ENCODE peak calls at places on chromosomes 6 and 20, in five cellular contexts. U, K, I, Y and M are unnamed samples.

GRCh38 chr20:46027245-46027853 is 1.7 kb upstream of the SLC12A5 start:
- ATAC-seq in U (no peak), Y (no peak), I (no peak), K (no peak), M (no peak)

GRCh38 chr6:11309947-11310665 is 77.6 kb upstream of the NEDD9 start:
- ATAC-seq in U (no peak), K (no peak), Y (no peak), I (no peak), M (no peak)

GRCh38 chr6:33036512-33036911 is 27.1 kb upstream of the HLA-DOA start:
- ATAC-seq in U (no peak), K (no peak), I (no peak), Y (no peak), M (no peak)

GRCh38 chr20:23061713-23062561 is 12.5 kb upstream of the THBD start:
- ATAC-seq in K (no peak), Y (no peak), U (no peak), I (no peak), M (no peak)

GRCh38 chr6:166105341-166106075 is 62.1 kb downstream of the TBXT start:
- ATAC-seq in K (peak), U (no peak), Y (peak), I (peak), M (no peak)

GRCh38 chr6:71134929-71135642 is 153.5 kb upstream of the OGFRL1 start:
- ATAC-seq in I (no peak), U (no peak), Y (peak), K (no peak), M (no peak)

GRCh38 chr6:107561325-107561724 is 71.4 kb downstream of the SOBP start:
- ATAC-seq in K (no peak), Y (no peak), I (no peak), U (no peak), M (no peak)

GRCh38 chr20:47202765-47203667 is 153.5 kb downstream of the ZMYND8 start:
- ATAC-seq in K (no peak), Y (no peak), U (no peak), I (no peak), M (no peak)

GRCh38 chr20:50930139-50931047 is 844 bp downstream of the ADNP start:
- ATAC-seq in I (peak), U (no peak), K (peak), Y (peak), M (peak)

GRCh38 chr6:120186080-120186479 is 836.5 kb upstream of the MAN1A1 start:
- ATAC-seq in Y (no peak), K (no peak), I (no peak), U (no peak), M (no peak)

GRCh38 chr6:508614-509013 is 117.1 kb downstream of the IRF4 start:
- ATAC-seq in Y (no peak), U (no peak), K (no peak), I (no peak), M (no peak)

GRCh38 chr6:32194825-32195651 is 2.6 kb upstream of the GPSM3 start:
- ATAC-seq in I (no peak), Y (peak), U (no peak), K (no peak), M (no peak)

GRCh38 chr6:163929538-163929937 is 515.0 kb downstream of the QKI start:
- ATAC-seq in I (no peak), Y (no peak), K (no peak), U (no peak), M (no peak)

GRCh38 chr6:159529820-159530405 is 163.1 kb downstream of the SOD2 start:
- ATAC-seq in K (no peak), U (no peak), I (no peak), Y (no peak), M (no peak)

GRCh38 chr20:60211618-60212463 is 253.6 kb downstream of the CDH26 start:
- ATAC-seq in U (no peak), Y (no peak), K (no peak), I (no peak), M (no peak)

GRCh38 chr20:10728873-10729670 is 55.3 kb upstream of the JAG1 start:
- ATAC-seq in Y (no peak), K (no peak), I (no peak), U (no peak), M (no peak)

GRCh38 chr6:131015630-131016263 is 47.3 kb downstream of the EPB41L2 start:
- ATAC-seq in Y (no peak), I (no peak), U (no peak), K (no peak), M (no peak)

GRCh38 chr6:154298297-154298696 is 58.3 kb downstream of the IPCEF1 start:
- ATAC-seq in K (peak), I (no peak), U (no peak), Y (peak), M (peak)

GRCh38 chr6:132130530-132131298 is 179.5 kb upstream of the CCN2 start:
- ATAC-seq in Y (no peak), K (no peak), I (no peak), U (no peak), M (no peak)

GRCh38 chr6:11525468-11526155 is 11.9 kb upstream of the TMEM170B start:
- ATAC-seq in I (no peak), K (no peak), Y (peak), U (no peak), M (no peak)

GRCh38 chr20:25035924-25036323 is 22.0 kb downstream of the ACSS1 start:
- ATAC-seq in U (peak), I (peak), Y (peak), K (peak), M (peak)

GRCh38 chr6:11822346-11822745 is 43.7 kb upstream of the ADTRP start:
- ATAC-seq in Y (no peak), K (no peak), U (peak), I (no peak), M (no peak)

GRCh38 chr6:121645100-121645745 is 209.8 kb downstream of the GJA1 start:
- ATAC-seq in I (peak), U (no peak), K (peak), Y (peak), M (no peak)

GRCh38 chr6:75819776-75820487 is 70.9 kb downstream of the MYO6 start:
- ATAC-seq in Y (no peak), U (no peak), K (no peak), I (no peak), M (no peak)

GRCh38 chr20:10622657-10623418 is 51.0 kb downstream of the JAG1 start:
- ATAC-seq in I (no peak), Y (no peak), U (no peak), K (no peak), M (no peak)